ENCODE peak calls at places on chromosome 7, in nine cellular contexts. A, E, T, C, Q, O, M, Y and K are unnamed samples.

GRCh38 chr7:118918556-118918955 is 694.1 kb downstream of the ANKRD7 start:
- DNase-seq in T (peak; percentile 28), M (peak; percentile 67), Y (no peak), Q (no peak), A (no peak), O (no peak), C (no peak), E (peak; percentile 11), K (no peak)

GRCh38 chr7:98085674-98086073 is 21.0 kb upstream of the LMTK2 start:
- DNase-seq in Y (peak; percentile 52), E (no peak), C (no peak), Q (no peak), T (no peak), A (no peak), O (no peak), M (no peak), K (no peak)

GRCh38 chr7:6446977-6447588 is 671 bp downstream of the DAGLB start:
- DNase-seq in Y (peak; percentile 91), M (peak; percentile 76), C (peak; percentile 80), T (peak; percentile 81), O (peak; percentile 59), Q (peak; percentile 64), A (no peak), E (peak; percentile 82), K (peak; percentile 78)

GRCh38 chr7:99092064-99092720 is 51.7 kb downstream of the SMURF1 start:
- DNase-seq in Q (no peak), T (no peak), E (no peak), Y (no peak), M (no peak), O (no peak), C (no peak), A (no peak), K (no peak)

GRCh38 chr7:123639646-123640045 is 16.0 kb upstream of the LMOD2 start:
- DNase-seq in Y (no peak), A (no peak), Q (no peak), M (no peak), C (no peak), O (no peak), E (no peak), T (no peak), K (no peak)

GRCh38 chr7:135943266-135943889 is 33.8 kb downstream of the MTPN start:
- DNase-seq in E (peak; percentile 82), C (no peak), Q (no peak), O (no peak), M (no peak), T (peak; percentile 8), A (no peak), Y (no peak), K (no peak)

GRCh38 chr7:98870807-98871491 is 1.1 kb upstream of the TMEM130 start:
- DNase-seq in A (no peak), O (no peak), M (no peak), T (no peak), Q (no peak), E (no peak), C (peak; percentile 32), Y (no peak), K (no peak)

GRCh38 chr7:100546868-100547800 is 8.1 kb downstream of the AGFG2 start:
- DNase-seq in A (no peak), Q (no peak), O (no peak), T (no peak), C (no peak), M (no peak), E (peak; percentile 83), Y (no peak), K (no peak)

GRCh38 chr7:155656891-155657290 is 12.4 kb downstream of the RBM33 start:
- DNase-seq in E (no peak), Y (no peak), A (no peak), O (no peak), M (no peak), Q (no peak), C (no peak), T (no peak), K (no peak)

GRCh38 chr7:155663942-155664341 is 19.5 kb downstream of the RBM33 start:
- DNase-seq in C (no peak), T (no peak), O (no peak), A (no peak), Q (no peak), M (no peak), E (no peak), Y (no peak), K (no peak)

GRCh38 chr7:155660758-155661093 is 16.3 kb downstream of the RBM33 start:
- DNase-seq in T (no peak), Q (no peak), O (no peak), E (no peak), A (no peak), Y (no peak), M (no peak), C (no peak), K (no peak)

GRCh38 chr7:155662343-155663043 is 18.0 kb downstream of the RBM33 start:
- DNase-seq in Q (no peak), Y (no peak), O (no peak), A (no peak), M (no peak), T (no peak), C (no peak), E (no peak), K (no peak)

GRCh38 chr7:155660059-155660757 is 15.7 kb downstream of the RBM33 start:
- DNase-seq in A (no peak), T (no peak), O (no peak), C (no peak), M (no peak), E (peak; percentile 60), Q (no peak), Y (no peak), K (no peak)
- H3K4me1 ChIP-seq in A (peaks cover 12% of the 10 kb centered on the region), T (peaks cover 11% of the 10 kb centered on the region), O (no peaks in the 10 kb centered on the region), C (no peaks in the 10 kb centered on the region), M (peaks cover under 1% of the 10 kb centered on the region), E (peaks cover 7% of the 10 kb centered on the region), Q (peaks cover 21% of the 10 kb centered on the region), Y (no peaks in the 10 kb centered on the region), K (peaks cover 3% of the 10 kb centered on the region)

GRCh38 chr7:4769753-4770152 is 5.7 kb upstream of the AP5Z1 start:
- DNase-seq in Y (no peak), C (no peak), E (no peak), A (no peak), M (peak; percentile 17), O (no peak), T (no peak), Q (no peak), K (no peak)

GRCh38 chr7:4770886-4771285 is 4.5 kb upstream of the AP5Z1 start:
- DNase-seq in C (no peak), A (no peak), Q (no peak), Y (no peak), M (no peak), T (no peak), E (no peak), O (no peak), K (peak; percentile 34)

GRCh38 chr7:4771737-4772136 is 3.7 kb upstream of the AP5Z1 start:
- DNase-seq in T (no peak), A (no peak), M (no peak), Y (no peak), E (no peak), O (no peak), C (no peak), Q (no peak), K (no peak)

GRCh38 chr7:4766666-4767530 is 8.5 kb upstream of the AP5Z1 start:
- DNase-seq in O (no peak), M (no peak), C (no peak), T (no peak), Q (no peak), A (no peak), E (no peak), Y (no peak), K (no peak)

DNA sequence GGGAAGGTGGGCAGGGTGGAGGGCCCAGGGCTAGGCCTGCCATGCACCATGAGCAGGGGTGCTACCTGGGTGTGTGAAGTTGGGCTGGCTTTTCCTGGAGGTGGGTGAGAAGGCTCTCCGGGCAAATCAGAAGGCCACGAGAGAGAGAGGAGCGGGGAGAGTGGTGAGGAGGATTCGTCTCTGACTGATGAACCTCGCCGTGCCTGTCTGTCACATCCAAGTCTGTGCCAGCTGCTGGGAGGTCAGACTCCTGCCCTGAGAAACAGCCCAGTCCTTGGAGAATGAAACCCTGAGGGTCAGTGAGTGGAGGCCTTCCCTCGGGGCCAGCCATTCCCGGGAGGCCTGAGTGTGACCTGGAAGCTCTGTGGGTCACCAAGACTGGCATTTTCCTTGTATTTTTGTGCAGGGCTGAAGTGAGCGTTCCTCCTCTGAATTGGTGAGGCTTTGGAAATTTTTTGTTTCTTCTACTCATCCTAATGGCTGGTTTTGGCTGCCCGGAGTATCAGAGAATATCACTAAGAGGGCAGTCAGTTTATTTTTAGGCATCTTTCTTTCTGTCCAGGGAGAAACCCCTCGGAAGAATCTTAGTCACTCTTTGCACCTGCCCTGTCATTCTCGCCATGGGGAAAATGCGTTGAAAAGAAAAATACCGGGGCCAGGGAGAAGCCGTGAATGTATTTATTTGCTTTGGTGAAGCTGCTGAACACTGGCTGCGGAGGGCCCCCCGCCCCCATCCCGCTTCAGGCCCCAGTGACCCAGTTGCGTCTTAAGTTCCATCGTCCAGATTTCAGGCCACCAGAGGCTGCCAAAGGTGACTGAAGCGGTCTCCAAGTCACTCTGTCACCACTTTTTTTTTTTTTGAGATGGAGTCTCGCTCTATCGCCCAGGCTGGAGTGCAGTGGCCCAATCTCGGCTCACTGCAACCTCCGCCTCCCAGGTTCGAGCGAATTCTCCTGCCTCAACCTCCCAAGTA is 6.5 kb upstream of the AP5Z1 start:
- DNase-seq in O (no peak), A (no peak), T (no peak), Y (no peak), E (no peak), C (no peak), Q (no peak), M (no peak), K (peak; percentile 40)
- H3K4me3 ChIP-seq in O (no peak overlapping the region), A (no peak overlapping the region), T (no peak overlapping the region), Y (no peak overlapping the region), E (no peak overlapping the region), C (no peak overlapping the region), Q (no peak overlapping the region), M (no peak overlapping the region), K (no peak overlapping the region)

GRCh38 chr7:44713680-44714335 is 34.8 kb upstream of the ZMIZ2 start:
- DNase-seq in E (no peak), Y (no peak), Q (no peak), M (no peak), C (no peak), O (no peak), A (no peak), T (no peak), K (no peak)

GRCh38 chr7:44711528-44711927 is 37.1 kb upstream of the ZMIZ2 start:
- DNase-seq in E (no peak), M (no peak), C (no peak), A (no peak), O (no peak), Q (no peak), T (no peak), Y (no peak), K (no peak)

GRCh38 chr7:44712012-44712411 is 36.6 kb upstream of the ZMIZ2 start:
- DNase-seq in A (no peak), Q (no peak), Y (no peak), O (no peak), T (no peak), E (peak; percentile 44), C (no peak), M (no peak), K (no peak)

GRCh38 chr7:44716205-44716604 is 32.4 kb upstream of the ZMIZ2 start:
- DNase-seq in C (no peak), T (no peak), O (no peak), A (no peak), E (no peak), M (no peak), Q (no peak), Y (no peak), K (no peak)

GRCh38 chr7:44713141-44713540 is 35.5 kb upstream of the ZMIZ2 start:
- DNase-seq in T (no peak), A (no peak), C (no peak), E (no peak), M (no peak), Q (no peak), Y (no peak), O (no peak), K (no peak)
- H3K4me1 ChIP-seq in T (no peaks in the 10 kb centered on the region), A (peaks cover 6% of the 10 kb centered on the region), C (no peaks in the 10 kb centered on the region), E (peaks cover 8% of the 10 kb centered on the region), M (no peaks in the 10 kb centered on the region), Q (peaks cover 12% of the 10 kb centered on the region), Y (no peaks in the 10 kb centered on the region), O (no peaks in the 10 kb centered on the region), K (peaks cover 3% of the 10 kb centered on the region)

GRCh38 chr7:87345166-87345927 is at the start of gene CROT:
- DNase-seq in E (peak; percentile 97), M (peak; percentile 90), A (peak; percentile 92), T (peak; percentile 98), Q (peak; percentile 97), C (peak; percentile 97), O (peak; percentile 97), Y (peak; percentile 98), K (peak; percentile 99)
- H3K4me3 ChIP-seq in E (peak within 1 kb of the TSS; percentile 57), M (peak within 1 kb of the TSS; percentile 50), A (peak within 1 kb of the TSS; percentile 80), T (peak within 1 kb of the TSS; percentile 63), Q (peak within 1 kb of the TSS; percentile 76), C (peak within 1 kb of the TSS; percentile 77), O (peak within 1 kb of the TSS; percentile 60), Y (peak within 1 kb of the TSS; percentile 68), K (peak within 1 kb of the TSS; percentile 58)